ENCODE peak calls at places on chromosomes 11 and 22, in six cellular contexts. One of them, this sample, is unnamed.

GRCh38 chr11:128375941-128376340 is 211.4 kb downstream of the ETS1 start:
- DNase-seq in H1: no peak
- DNase-seq in K562: no peak
- DNase-seq in GM12891: no peak
- DNase-seq in HepG2: no peak
- DNase-seq in GM12878: no peak
- DNase-seq in this sample: no peak

GRCh38 chr22:41240377-41241132 is at the start of gene CHADL:
- DNase-seq in H1: no peak
- DNase-seq in GM12891: no peak
- DNase-seq in GM12878: no peak
- DNase-seq in HepG2: peak
- DNase-seq in K562: no peak
- DNase-seq in this sample: no peak

GRCh38 chr11:78244546-78245315 is 56.0 kb downstream of the USP35 start:
- DNase-seq in GM12878: no peak
- DNase-seq in HepG2: no peak
- DNase-seq in H1: no peak
- DNase-seq in K562: no peak
- DNase-seq in GM12891: no peak
- DNase-seq in this sample: no peak

GRCh38 chr22:38973289-38974169 is 8.6 kb upstream of the APOBEC3B start:
- DNase-seq in K562: peak
- DNase-seq in H1: peak
- DNase-seq in HepG2: peak
- DNase-seq in GM12878: no peak
- DNase-seq in GM12891: peak
- DNase-seq in this sample: no peak

GRCh38 chr22:45970709-45971388 is 6.1 kb downstream of the WNT7B start:
- DNase-seq in GM12891: no peak
- DNase-seq in K562: no peak
- DNase-seq in HepG2: no peak
- DNase-seq in H1: peak
- DNase-seq in GM12878: no peak
- DNase-seq in this sample: no peak

GRCh38 chr11:108754901-108755625 is 90.2 kb downstream of the DDX10 start:
- DNase-seq in GM12878: no peak
- DNase-seq in H1: no peak
- DNase-seq in K562: no peak
- DNase-seq in HepG2: no peak
- DNase-seq in GM12891: no peak
- DNase-seq in this sample: no peak

GRCh38 chr11:971092-971690 is 45.5 kb downstream of the AP2A2 start:
- DNase-seq in GM12878: no peak
- DNase-seq in K562: no peak
- DNase-seq in HepG2: no peak
- DNase-seq in GM12891: no peak
- DNase-seq in H1: no peak
- DNase-seq in this sample: no peak

GRCh38 chr22:39941661-39942060 is 18.5 kb upstream of the TMA7B start:
- DNase-seq in GM12891: no peak
- DNase-seq in K562: no peak
- DNase-seq in GM12878: no peak
- DNase-seq in H1: no peak
- DNase-seq in HepG2: peak
- DNase-seq in this sample: no peak

GRCh38 chr11:59423835-59424234 is 2.4 kb downstream of the OR5A2 start:
- DNase-seq in H1: no peak
- DNase-seq in GM12891: no peak
- DNase-seq in HepG2: no peak
- DNase-seq in GM12878: no peak
- DNase-seq in K562: no peak
- DNase-seq in this sample: no peak
- TF ChIP-seq POLR2AphosphoS5 in H1: no peak
- TF ChIP-seq POLR2AphosphoS5 in GM12891: no peak
- TF ChIP-seq POLR2AphosphoS5 in HepG2: no peak
- TF ChIP-seq POLR2AphosphoS5 in GM12878: no peak
- TF ChIP-seq POLR2AphosphoS5 in K562: no peak
- TF ChIP-seq POLR2AphosphoS5 in this sample: no peak

GRCh38 chr11:102709211-102709980 is 3.8 kb upstream of the MMP27 start:
- DNase-seq in K562: no peak
- DNase-seq in GM12891: no peak
- DNase-seq in H1: no peak
- DNase-seq in HepG2: no peak
- DNase-seq in GM12878: no peak
- DNase-seq in this sample: no peak
- TF ChIP-seq POLR2A in K562: no peak
- TF ChIP-seq POLR2A in GM12891: no peak
- TF ChIP-seq POLR2A in H1: no peak
- TF ChIP-seq POLR2A in HepG2: no peak
- TF ChIP-seq POLR2A in GM12878: no peak
- TF ChIP-seq POLR2A in this sample: no peak

GRCh38 chr22:20312396-20313191 is 7.3 kb downstream of the DGCR6L start:
- DNase-seq in K562: no peak
- DNase-seq in GM12891: no peak
- DNase-seq in HepG2: no peak
- DNase-seq in GM12878: no peak
- DNase-seq in H1: peak
- DNase-seq in this sample: no peak
- TF ChIP-seq TAF1 in K562: no peak
- TF ChIP-seq TAF1 in GM12891: no peak
- TF ChIP-seq TAF1 in HepG2: no peak
- TF ChIP-seq TAF1 in GM12878: no peak
- TF ChIP-seq TAF1 in H1: no peak
- TF ChIP-seq TAF1 in this sample: no peak

GRCh38 chr11:47212938-47213337 is 1.8 kb upstream of the DDB2 start:
- DNase-seq in H1: no peak
- DNase-seq in K562: no peak
- DNase-seq in HepG2: no peak
- DNase-seq in GM12878: no peak
- DNase-seq in GM12891: no peak
- DNase-seq in this sample: no peak
- TF ChIP-seq POLR2AphosphoS5 in H1: no peak
- TF ChIP-seq POLR2AphosphoS5 in K562: no peak
- TF ChIP-seq POLR2AphosphoS5 in HepG2: no peak
- TF ChIP-seq POLR2AphosphoS5 in GM12878: no peak
- TF ChIP-seq POLR2AphosphoS5 in GM12891: no peak
- TF ChIP-seq POLR2AphosphoS5 in this sample: no peak

GRCh38 chr11:65434057-65434666 is 11.6 kb downstream of the NEAT1 start:
- DNase-seq in HepG2: no peak
- DNase-seq in GM12878: no peak
- DNase-seq in GM12891: no peak
- DNase-seq in H1: no peak
- DNase-seq in K562: no peak
- DNase-seq in this sample: no peak

GRCh38 chr11:65433657-65434056 is 11.1 kb downstream of the NEAT1 start:
- DNase-seq in HepG2: no peak
- DNase-seq in GM12891: no peak
- DNase-seq in H1: no peak
- DNase-seq in GM12878: no peak
- DNase-seq in K562: no peak
- DNase-seq in this sample: no peak

GRCh38 chr11:65435981-65436411 is 13.4 kb downstream of the NEAT1 start:
- DNase-seq in HepG2: no peak
- DNase-seq in GM12891: no peak
- DNase-seq in K562: no peak
- DNase-seq in H1: peak
- DNase-seq in GM12878: no peak
- DNase-seq in this sample: no peak

GRCh38 chr11:65435330-65435931 is 12.8 kb downstream of the NEAT1 start:
- DNase-seq in HepG2: no peak
- DNase-seq in GM12878: no peak
- DNase-seq in H1: peak
- DNase-seq in K562: no peak
- DNase-seq in GM12891: no peak
- DNase-seq in this sample: no peak

GRCh38 chr11:65434667-65435179 is 12.1 kb downstream of the NEAT1 start:
- DNase-seq in HepG2: no peak
- DNase-seq in H1: no peak
- DNase-seq in K562: no peak
- DNase-seq in GM12891: no peak
- DNase-seq in GM12878: no peak
- DNase-seq in this sample: no peak
- TF ChIP-seq POLR2A in HepG2: no peak
- TF ChIP-seq POLR2A in H1: no peak
- TF ChIP-seq POLR2A in K562: peak
- TF ChIP-seq POLR2A in GM12891: no peak
- TF ChIP-seq POLR2A in GM12878: no peak
- TF ChIP-seq POLR2A in this sample: no peak

GRCh38 chr22:17829691-17830040 is 55.4 kb upstream of the BID start:
- DNase-seq in H1: no peak
- DNase-seq in K562: no peak
- DNase-seq in GM12891: no peak
- DNase-seq in HepG2: no peak
- DNase-seq in GM12878: no peak
- DNase-seq in this sample: no peak

GRCh38 chr22:17830041-17830961 is 56.0 kb upstream of the BID start:
- DNase-seq in GM12878: peak
- DNase-seq in HepG2: peak
- DNase-seq in GM12891: peak
- DNase-seq in H1: peak
- DNase-seq in K562: peak
- DNase-seq in this sample: peak

GRCh38 chr22:17831527-17832251 is 57.4 kb upstream of the BID start:
- DNase-seq in GM12891: no peak
- DNase-seq in H1: no peak
- DNase-seq in GM12878: no peak
- DNase-seq in K562: no peak
- DNase-seq in HepG2: no peak
- DNase-seq in this sample: no peak

GRCh38 chr22:17835256-17835655 is 61.0 kb upstream of the BID start:
- DNase-seq in K562: no peak
- DNase-seq in GM12878: no peak
- DNase-seq in H1: no peak
- DNase-seq in HepG2: no peak
- DNase-seq in GM12891: no peak
- DNase-seq in this sample: no peak

GRCh38 chr22:17832665-17833064 is 58.4 kb upstream of the BID start:
- DNase-seq in GM12878: no peak
- DNase-seq in HepG2: no peak
- DNase-seq in GM12891: no peak
- DNase-seq in K562: no peak
- DNase-seq in H1: no peak
- DNase-seq in this sample: no peak
- TF ChIP-seq TAF1 in GM12878: no peak
- TF ChIP-seq TAF1 in HepG2: no peak
- TF ChIP-seq TAF1 in GM12891: no peak
- TF ChIP-seq TAF1 in K562: no peak
- TF ChIP-seq TAF1 in H1: no peak
- TF ChIP-seq TAF1 in this sample: no peak